ENCODE peak calls at places on chromosomes 6 and 20, in ten cellular contexts. E is stomach, U is right lobe of liver, N is tibial nerve, W is prostate gland, Q is ovary, I is adrenal gland, P is uterus, L is HCT116, Z is transverse colon. C is an unnamed sample. For H3K36me3, the result is how much of the 10 kb centered on the place peaks cover.

GRCh38 chr6:15248451-15249370 is 2.8 kb downstream of the JARID2 start:
- DNase-seq in E (peak), U (peak), N (peak), W (peak), Q (peak), I (peak), P (peak), L (peak), Z (peak), C (peak)

GRCh38 chr6:147262943-147263342 is 58.7 kb downstream of the STXBP5 start:
- DNase-seq in E (no peak), U (no peak), N (no peak), W (no peak), Q (no peak), I (no peak), P (no peak), L (no peak), Z (no peak), C (no peak)

GRCh38 chr20:34948030-34948429 is 7.6 kb downstream of the GSS start:
- DNase-seq in E (no peak), U (no peak), N (no peak), W (no peak), Q (no peak), I (no peak), P (no peak), L (no peak), Z (no peak), C (no peak)

GRCh38 chr6:106141441-106142237 is 55.5 kb downstream of the PRDM1 start:
- DNase-seq in E (no peak), U (no peak), N (no peak), W (no peak), Q (no peak), I (no peak), P (no peak), L (no peak), Z (peak), C (no peak)

GRCh38 chr6:683742-684440 is 9.0 kb downstream of the EXOC2 start:
- DNase-seq in E (no peak), U (no peak), N (no peak), W (no peak), Q (no peak), I (no peak), P (no peak), L (no peak), Z (peak), C (no peak)

GRCh38 chr6:125812394-125813231 is 21.9 kb downstream of the NCOA7 start:
- DNase-seq in E (no peak), U (no peak), N (no peak), W (no peak), Q (no peak), I (peak), P (no peak), L (no peak), Z (no peak), C (no peak)

GRCh38 chr6:157184202-157185015 is 138.9 kb downstream of the TMEM242 start:
- DNase-seq in E (peak), U (peak), N (peak), W (peak), Q (peak), I (peak), P (peak), L (peak), Z (peak), C (peak)

GRCh38 chr6:33827546-33828451 is 24.0 kb upstream of the MLN start:
- DNase-seq in E (no peak), U (no peak), N (no peak), W (peak), Q (no peak), I (no peak), P (no peak), L (no peak), Z (no peak), C (no peak)

GRCh38 chr6:130775421-130776012 is 51.7 kb upstream of the SMLR1 start:
- DNase-seq in E (no peak), U (no peak), N (no peak), W (no peak), Q (no peak), I (no peak), P (no peak), L (no peak), Z (no peak), C (no peak)

GRCh38 chr20:37624963-37625362 is 68.9 kb upstream of the CTNNBL1 start:
- DNase-seq in E (no peak), U (no peak), N (no peak), W (no peak), Q (no peak), I (no peak), P (no peak), L (no peak), Z (no peak), C (no peak)

GRCh38 chr6:112203577-112204349 is 50.6 kb downstream of the LAMA4 start:
- DNase-seq in E (no peak), U (no peak), N (no peak), W (no peak), Q (no peak), I (no peak), P (no peak), L (peak), Z (no peak), C (no peak)

GRCh38 chr6:95081231-95081630 is 496.1 kb upstream of the MANEA start:
- DNase-seq in E (no peak), U (no peak), N (no peak), W (no peak), Q (no peak), I (no peak), P (no peak), L (no peak), Z (no peak), C (no peak)

GRCh38 chr6:47476794-47477496 is 644 bp upstream of the CD2AP start:
- DNase-seq in E (no peak), U (no peak), N (no peak), W (no peak), Q (no peak), I (no peak), P (no peak), L (no peak), Z (no peak), C (no peak)

GRCh38 chr6:79030511-79030910 is 47.5 kb downstream of the PHIP start:
- DNase-seq in E (no peak), U (no peak), N (no peak), W (no peak), Q (no peak), I (no peak), P (no peak), L (no peak), Z (no peak), C (no peak)

GRCh38 chr6:136860043-136860442 is 37.7 kb downstream of the PEX7 start:
- DNase-seq in E (no peak), U (no peak), N (no peak), W (no peak), Q (no peak), I (no peak), P (no peak), L (no peak), Z (no peak), C (no peak)

GRCh38 chr6:36347635-36348034 is 10.9 kb upstream of the BNIP5 start:
- DNase-seq in E (no peak), U (no peak), N (no peak), W (no peak), Q (peak), I (no peak), P (no peak), L (no peak), Z (no peak), C (no peak)

GRCh38 chr6:134451529-134451928 is 133.6 kb upstream of the SGK1 start:
- DNase-seq in E (no peak), U (no peak), N (no peak), W (no peak), Q (no peak), I (no peak), P (no peak), L (no peak), Z (no peak), C (no peak)

GRCh38 chr6:133286765-133287164 is 45.6 kb downstream of the EYA4 start:
- DNase-seq in E (no peak), U (no peak), N (no peak), W (no peak), Q (no peak), I (no peak), P (no peak), L (no peak), Z (no peak), C (no peak)

GRCh38 chr6:89985744-89986493 is 91.7 kb downstream of the GJA10 start:
- DNase-seq in E (no peak), U (no peak), N (no peak), W (no peak), Q (no peak), I (no peak), P (no peak), L (no peak), Z (no peak), C (no peak)

GRCh38 chr6:73394577-73395354 is at the start of gene DDX43:
- DNase-seq in E (no peak), U (no peak), N (peak), W (peak), Q (peak), I (peak), P (peak), L (no peak), Z (peak), C (peak)

GRCh38 chr6:100472674-100473073 is 8.0 kb upstream of the SIM1 start:
- DNase-seq in E (no peak), U (no peak), N (no peak), W (no peak), Q (no peak), I (no peak), P (no peak), L (no peak), Z (no peak), C (no peak)

GRCh38 chr6:147486683-147487082 is 21.8 kb upstream of the SAMD5 start:
- DNase-seq in E (no peak), U (no peak), N (no peak), W (no peak), Q (no peak), I (no peak), P (no peak), L (no peak), Z (no peak), C (no peak)

GRCh38 chr6:119110601-119111548 is 32.4 kb upstream of the FAM184A start:
- DNase-seq in E (no peak), U (no peak), N (peak), W (peak), Q (no peak), I (peak), P (peak), L (peak), Z (peak), C (no peak)

GRCh38 chr20:59013959-59014608 is 5.1 kb upstream of the TUBB1 start:
- DNase-seq in E (no peak), U (no peak), N (no peak), W (no peak), Q (no peak), I (no peak), P (no peak), L (no peak), Z (no peak), C (peak)

GRCh38 chr20:56234110-56234509 is 14.4 kb upstream of the MC3R start:
- DNase-seq in E (no peak), U (no peak), N (no peak), W (no peak), Q (no peak), I (no peak), P (no peak), L (no peak), Z (no peak), C (no peak)

GRCh38 chr20:56229821-56230220 is 18.7 kb upstream of the MC3R start:
- DNase-seq in E (no peak), U (no peak), N (no peak), W (no peak), Q (no peak), I (no peak), P (no peak), L (no peak), Z (no peak), C (no peak)
- TF ChIP-seq POLR2A in E (no peak), U (no peak), N (no peak), W (no peak), Q (no peak), I (no peak), P (no peak), L (no peak), Z (no peak), C (no peak)

DNA sequence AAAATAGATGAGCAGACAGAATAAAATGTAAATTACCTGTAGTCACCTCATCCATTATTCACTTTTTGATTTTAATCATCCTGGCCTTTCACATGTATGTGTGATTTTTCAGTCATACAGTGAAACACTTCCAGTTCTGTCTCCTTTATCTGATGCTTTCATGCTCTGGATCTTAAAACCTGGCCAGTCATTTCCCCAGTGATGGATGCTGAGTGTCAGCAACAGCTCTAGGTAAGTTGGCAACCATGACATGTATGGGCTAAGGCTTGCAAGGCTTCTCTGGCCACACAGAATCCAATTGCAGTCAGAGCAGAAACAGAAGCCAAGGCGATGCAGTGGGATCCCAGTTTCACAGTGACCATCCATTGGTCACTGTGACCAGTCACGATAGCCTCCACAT is 35.8 kb downstream of the FBXO9 start:
- DNase-seq in E (no peak), U (no peak), N (no peak), W (no peak), Q (no peak), I (no peak), P (no peak), L (no peak), Z (no peak), C (no peak)
- H3K36me3 ChIP-seq in E (half or more), U (under half), N (under half), W (under half), Q (under half), I (half or more), P (under half), L (under half), Z (under half), C (under half)

DNA sequence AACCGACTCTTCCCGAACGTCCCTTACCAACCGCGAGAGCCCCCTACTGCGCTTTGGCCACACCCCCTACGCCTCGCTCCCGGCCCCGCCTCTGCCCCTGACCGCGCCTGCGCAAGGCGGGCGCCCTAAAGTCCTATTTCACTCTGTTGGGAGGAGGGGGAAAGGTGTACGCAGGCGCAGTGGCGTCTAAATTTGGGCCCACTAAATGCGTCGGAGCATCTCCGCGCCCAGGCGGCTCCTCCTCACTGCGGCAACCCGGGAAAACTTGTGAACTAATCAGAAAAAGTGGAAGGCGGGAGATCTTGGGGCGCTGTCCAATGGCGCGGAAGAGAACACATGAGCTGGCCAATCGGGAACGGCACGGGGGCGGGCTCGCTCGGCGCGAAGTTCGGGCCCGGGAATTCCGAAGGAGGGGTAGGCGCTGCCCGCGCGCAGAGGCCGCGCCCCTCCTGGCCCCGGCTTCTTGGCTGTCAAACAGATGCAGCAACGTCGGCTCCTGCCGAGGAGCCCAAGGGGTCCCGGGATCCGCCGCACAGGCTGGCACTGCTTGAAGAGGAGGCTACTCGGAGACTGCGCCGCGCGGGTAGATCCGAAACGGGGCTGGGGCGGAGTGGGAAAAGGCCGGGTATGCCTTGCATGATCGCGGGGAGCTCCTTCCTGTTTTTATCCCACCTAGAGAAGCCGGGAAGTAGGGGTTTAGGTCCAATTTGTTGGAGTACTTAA is at the start of gene TCF19:
- DNase-seq in E (peak), U (peak), N (peak), W (peak), Q (peak), I (peak), P (peak), L (peak), Z (peak), C (peak)
- TF ChIP-seq POLR2A in E (no peak), U (no peak), N (peak), W (peak), Q (no peak), I (no peak), P (peak), L (no peak), Z (peak), C (no peak)

GRCh38 chr20:32976746-32977145 is 27.5 kb downstream of the SUN5 start:
- DNase-seq in E (no peak), U (no peak), N (no peak), W (no peak), Q (no peak), I (peak), P (no peak), L (no peak), Z (no peak), C (no peak)

GRCh38 chr20:32975698-32976674 is 28.2 kb downstream of the SUN5 start:
- DNase-seq in E (no peak), U (no peak), N (no peak), W (no peak), Q (no peak), I (peak), P (no peak), L (no peak), Z (no peak), C (no peak)

GRCh38 chr20:32979201-32979998 is 24.8 kb downstream of the SUN5 start:
- DNase-seq in E (no peak), U (no peak), N (no peak), W (no peak), Q (no peak), I (no peak), P (no peak), L (no peak), Z (no peak), C (peak)

GRCh38 chr20:32977281-32978008 is 26.8 kb downstream of the SUN5 start:
- DNase-seq in E (no peak), U (no peak), N (no peak), W (no peak), Q (no peak), I (no peak), P (no peak), L (no peak), Z (no peak), C (no peak)

GRCh38 chr20:32978009-32978335 is 26.3 kb downstream of the SUN5 start:
- DNase-seq in E (no peak), U (no peak), N (no peak), W (no peak), Q (no peak), I (no peak), P (no peak), L (no peak), Z (no peak), C (no peak)
- H3K36me3 ChIP-seq in E (under half), U (under half), N (under half), W (under half), Q (under half), I (under half), P (under half), L (under half), Z (under half), C (under half)

GRCh38 chr6:144543006-144543871 is 258.1 kb downstream of the UTRN start:
- DNase-seq in E (no peak), U (no peak), N (no peak), W (no peak), Q (no peak), I (no peak), P (no peak), L (peak), Z (no peak), C (no peak)
- TF ChIP-seq POLR2A in E (no peak), U (no peak), N (no peak), W (no peak), Q (no peak), I (no peak), P (no peak), L (no peak), Z (no peak), C (no peak)

DNA sequence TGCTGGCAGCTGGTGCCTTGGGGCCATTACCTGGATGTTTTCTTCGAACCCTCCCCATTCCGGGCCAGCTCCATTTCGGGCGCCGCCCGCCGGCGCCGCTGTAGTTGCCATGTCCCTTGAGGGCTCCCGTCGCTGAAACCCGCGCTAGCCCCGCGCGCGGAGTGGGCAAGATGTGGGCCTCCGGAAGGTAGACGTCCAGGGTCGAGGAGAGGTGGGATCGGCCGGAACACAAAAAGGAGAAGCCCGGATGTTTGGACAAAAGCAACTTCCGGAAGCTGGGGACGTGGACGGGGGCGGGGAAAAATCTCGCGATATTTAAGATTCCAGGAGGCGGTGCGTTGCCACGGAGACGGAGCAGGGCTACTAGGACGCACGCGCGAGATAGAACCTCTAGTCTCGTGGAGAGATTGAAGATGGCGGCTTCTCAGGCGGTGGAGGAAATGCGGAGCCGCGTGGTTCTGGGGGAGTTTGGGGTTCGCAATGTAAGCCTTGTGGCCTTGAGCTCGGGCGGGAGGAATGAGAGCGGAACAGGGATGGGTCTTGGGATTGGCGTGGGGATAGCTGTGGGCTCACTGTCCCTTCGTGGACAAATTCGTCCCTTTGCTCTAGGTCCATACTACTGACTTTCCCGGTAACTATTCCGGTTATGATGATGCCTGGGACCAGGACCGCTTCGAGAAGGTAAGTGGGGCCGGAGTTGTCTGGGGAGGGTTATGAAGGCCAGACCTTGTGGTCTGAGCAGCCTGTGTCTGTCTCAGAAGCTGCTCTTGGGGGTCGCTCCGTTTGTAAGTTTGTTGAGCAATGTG is at the start of the genes POLR1C and YIPF3:
- DNase-seq in E (peak), U (peak), N (peak), W (peak), Q (peak), I (peak), P (peak), L (peak), Z (peak), C (peak)
- H3K36me3 ChIP-seq in E (half or more), U (under half), N (under half), W (under half), Q (under half), I (half or more), P (under half), L (half or more), Z (under half), C (half or more)

C was measured in sigmoid colon.